ENCODE peak calls at places on chromosomes 11 and 22, in four cellular contexts. A is HepG2, U is breast epithelium, B is stomach. E is an unnamed sample. For H3K27me3, the result is how much of the 10 kb centered on the place peaks cover.

GRCh38 chr22:46929046-46929688 is 166.7 kb downstream of the TBC1D22A start:
- DNase-seq in A (no peak), U (no peak), B (no peak), E (no peak)

GRCh38 chr11:96102664-96103068 is 178.8 kb upstream of the MTMR2 start:
- DNase-seq in A (no peak), U (no peak), B (no peak), E (no peak)

GRCh38 chr11:67572747-67573419 is 10.7 kb upstream of the GSTP1 start:
- DNase-seq in B (peak), U (peak), A (peak), E (peak)

GRCh38 chr11:120137187-120137610 is 714 bp downstream of the TRIM29 start:
- DNase-seq in U (peak), B (peak), A (no peak), E (peak)

GRCh38 chr11:71238285-71238875 is 14.0 kb downstream of the SHANK2 start:
- DNase-seq in B (no peak), U (no peak), A (no peak), E (no peak)

GRCh38 chr11:57812634-57813033 is 51.0 kb downstream of the CTNND1 start:
- DNase-seq in B (no peak), A (no peak), U (no peak), E (no peak)

GRCh38 chr22:49975543-49976389 is 15.2 kb downstream of the PIM3 start:
- DNase-seq in B (peak), U (peak), A (no peak), E (no peak)

GRCh38 chr11:75814369-75814685 is 683 bp upstream of the UVRAG start:
- DNase-seq in U (no peak), A (no peak), B (no peak), E (no peak)

GRCh38 chr22:22770280-22770871 is 117.2 kb upstream of the IGLL5 start:
- DNase-seq in U (no peak), B (peak), A (peak), E (peak)

DNA sequence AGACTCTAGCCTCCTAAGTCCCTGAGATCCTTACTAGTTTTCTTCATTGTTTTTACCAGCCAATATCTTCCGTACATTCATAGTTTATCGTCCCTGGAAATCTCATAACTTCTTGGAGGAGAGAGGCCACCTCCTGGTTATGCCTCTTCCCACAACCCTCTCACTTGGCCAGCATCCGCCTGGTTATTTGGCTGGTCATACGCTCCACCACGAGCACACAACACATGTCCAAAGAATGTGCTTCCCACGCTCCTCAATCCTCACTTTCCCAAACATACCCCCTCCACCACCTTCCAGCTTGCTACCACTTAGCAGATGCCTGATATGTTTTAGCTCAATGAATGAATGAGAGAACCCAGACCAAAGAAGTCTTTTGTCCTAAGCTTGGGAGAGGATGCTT is 83.5 kb upstream of the EIF3D start:
- DNase-seq in A (no peak), U (no peak), B (no peak), E (no peak)
- H3K27me3 ChIP-seq in A (half or more), U (under half), B (under half), E (under half)

GRCh38 chr22:35430897-35431322 is 31.0 kb downstream of the MCM5 start:
- DNase-seq in U (peak), B (peak), A (peak), E (peak)
- TF ChIP-seq POLR2AphosphoS5 in U (no peak), B (no peak), A (no peak), E (peak)

DNA sequence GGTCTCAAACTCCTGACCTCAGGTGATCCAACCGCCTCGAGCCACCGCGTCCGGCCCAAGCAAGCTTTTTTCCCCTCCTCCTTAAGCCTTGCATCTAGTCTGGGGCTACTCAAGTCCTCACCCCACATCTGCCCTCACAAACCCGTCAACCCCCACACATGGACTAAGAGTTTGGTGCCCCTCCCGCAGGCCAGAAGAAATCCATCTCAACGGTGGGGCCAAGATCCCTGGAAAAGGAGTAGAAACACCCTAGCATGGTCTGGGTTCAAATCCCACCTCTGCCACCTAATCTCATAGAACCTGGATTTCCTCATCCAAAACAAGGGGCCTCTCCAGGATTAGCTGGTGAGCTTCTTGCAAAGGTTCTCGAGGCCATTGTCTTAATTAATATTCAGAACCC is 3.7 kb downstream of the WT1 start:
- DNase-seq in U (no peak), A (no peak), B (no peak), E (no peak)
- H3K27me3 ChIP-seq in U (under half), A (half or more), B (half or more), E (half or more)

GRCh38 chr22:17866127-17866526 is 91.9 kb upstream of the BID start:
- DNase-seq in A (no peak), B (no peak), U (no peak), E (no peak)
- TF ChIP-seq POLR2AphosphoS5 in A (no peak), B (no peak), U (no peak), E (no peak)